ENCODE peak calls at places on chromosomes 5 and 9, in eight cellular contexts. J, M, P, W, D, F, H and G are unnamed samples.
A peak's percentile ranks its signal among the peaks of the same experiment; 100 is the strongest.

GRCh38 chr5:5483880-5484595 is 61.6 kb downstream of the ICE1 start:
- DNase-seq in J (no peak), M (peak; percentile 29), P (no peak), W (no peak), D (no peak), F (no peak), H (no peak), G (no peak)

GRCh38 chr9:37746448-37747270 is 6.9 kb upstream of the TRMT10B start:
- DNase-seq in J (no peak), M (peak; percentile 55), P (no peak), W (no peak), D (no peak), F (no peak), H (no peak), G (no peak)

GRCh38 chr5:78509884-78510769 is 138.4 kb downstream of the LHFPL2 start:
- DNase-seq in J (peak; percentile 66), M (no peak), P (no peak), W (peak; percentile 61), D (no peak), F (peak; percentile 76), H (peak; percentile 46), G (peak; percentile 75)

GRCh38 chr5:111752426-111752965 is 4.5 kb downstream of the NREP start:
- DNase-seq in J (no peak), M (peak; percentile 63), P (no peak), W (no peak), D (no peak), F (no peak), H (no peak), G (no peak)

GRCh38 chr5:150644496-150644895 is 4.0 kb downstream of the SYNPO start:
- DNase-seq in J (no peak), M (no peak), P (no peak), W (no peak), D (no peak), F (no peak), H (no peak), G (no peak)

GRCh38 chr5:157761690-157762611 is 18.4 kb downstream of the LSM11 start:
- DNase-seq in J (peak; percentile 42), M (peak; percentile 63), P (peak; percentile 18), W (peak; percentile 42), D (no peak), F (peak; percentile 76), H (peak; percentile 52), G (peak; percentile 75)

GRCh38 chr5:146633273-146633672 is 117.3 kb upstream of the GPR151 start:
- DNase-seq in J (no peak), M (no peak), P (no peak), W (no peak), D (no peak), F (no peak), H (no peak), G (no peak)

GRCh38 chr5:39113354-39113953 is 39.3 kb upstream of the RICTOR start:
- DNase-seq in J (no peak), M (peak; percentile 18), P (no peak), W (no peak), D (no peak), F (no peak), H (no peak), G (no peak)

GRCh38 chr5:93019896-93020295 is 561.1 kb downstream of the NR2F1-AS1 start:
- DNase-seq in J (no peak), M (no peak), P (no peak), W (no peak), D (no peak), F (no peak), H (no peak), G (no peak)

GRCh38 chr5:42718591-42718990 is 38.0 kb upstream of the CCDC152 start:
- DNase-seq in J (peak; percentile 4), M (peak; percentile 65), P (no peak), W (no peak), D (no peak), F (peak; percentile 73), H (no peak), G (peak; percentile 7)

GRCh38 chr5:91030521-91031395 is 352.4 kb downstream of the ARRDC3 start:
- DNase-seq in J (no peak), M (peak; percentile 16), P (no peak), W (no peak), D (no peak), F (no peak), H (no peak), G (no peak)

GRCh38 chr9:130869250-130869649 is 27.4 kb downstream of the QRFP start:
- DNase-seq in J (no peak), M (peak; percentile 41), P (no peak), W (no peak), D (no peak), F (no peak), H (no peak), G (no peak)

GRCh38 chr5:141902015-141902414 is 21.7 kb upstream of the DELE1 start:
- DNase-seq in J (no peak), M (no peak), P (no peak), W (no peak), D (no peak), F (no peak), H (no peak), G (no peak)

GRCh38 chr9:37908698-37909186 is 4.8 kb upstream of the SLC25A51 start:
- DNase-seq in J (no peak), M (peak; percentile 30), P (no peak), W (no peak), D (no peak), F (no peak), H (peak; percentile 93), G (peak; percentile 57)

GRCh38 chr9:87445646-87446045 is 52.0 kb upstream of the DAPK1 start:
- DNase-seq in J (peak; percentile 18), M (peak; percentile 19), P (no peak), W (peak; percentile 9), D (no peak), F (no peak), H (peak; percentile 8), G (peak; percentile 70)